ENCODE peak calls at places on chromosome 12, in seven cellular contexts. O, J, K, U, S, W and M are unnamed samples. For H3K36me3 and H3K27me3, the result is how much of the 10 kb centered on the place peaks cover.

GRCh38 chr12:3122841-3123678 is 45.9 kb downstream of the TSPAN9 start:
- DNase-seq in O (peak), J (no peak), K (no peak), U (peak), S (peak), W (peak), M (no peak)

GRCh38 chr12:3772380-3772779 is 19.5 kb upstream of the CRACR2A start:
- DNase-seq in O (no peak), J (no peak), K (no peak), U (no peak), S (no peak), W (no peak), M (no peak)

GRCh38 chr12:47114481-47114892 is 34.7 kb upstream of the AMIGO2 start:
- DNase-seq in O (no peak), J (no peak), K (no peak), U (no peak), S (no peak), W (no peak), M (no peak)

GRCh38 chr12:95730457-95730856 is 60.1 kb downstream of the NTN4 start:
- DNase-seq in O (no peak), J (no peak), K (no peak), U (no peak), S (no peak), W (no peak), M (no peak)

GRCh38 chr12:49446571-49446970 is 79.3 kb downstream of the SPATS2 start:
- DNase-seq in O (no peak), J (no peak), K (no peak), U (no peak), S (no peak), W (no peak), M (no peak)

GRCh38 chr12:55658635-55659391 is 22.1 kb downstream of the OR10P1 start:
- DNase-seq in O (no peak), J (no peak), K (no peak), U (no peak), S (no peak), W (no peak), M (no peak)

GRCh38 chr12:114194066-114194465 is 211.9 kb downstream of the TBX5 start:
- DNase-seq in O (no peak), J (no peak), K (no peak), U (no peak), S (no peak), W (no peak), M (no peak)

GRCh38 chr12:88870000-88870737 is 289.9 kb upstream of the KITLG start:
- DNase-seq in O (peak), J (no peak), K (no peak), U (no peak), S (no peak), W (no peak), M (peak)

GRCh38 chr12:132276720-132277373 is 52.5 kb downstream of the GALNT9 start:
- DNase-seq in O (no peak), J (no peak), K (no peak), U (no peak), S (no peak), W (no peak), M (no peak)

GRCh38 chr12:124470139-124470538 is 97.3 kb downstream of the NCOR2 start:
- DNase-seq in O (no peak), J (no peak), K (no peak), U (no peak), S (no peak), W (no peak), M (no peak)

GRCh38 chr12:124470806-124471205 is 96.6 kb downstream of the NCOR2 start:
- DNase-seq in O (no peak), J (no peak), K (no peak), U (no peak), S (no peak), W (no peak), M (no peak)

GRCh38 chr12:124471828-124472227 is 95.6 kb downstream of the NCOR2 start:
- DNase-seq in O (no peak), J (no peak), K (no peak), U (no peak), S (no peak), W (no peak), M (no peak)

GRCh38 chr12:124466200-124467128 is 100.9 kb downstream of the NCOR2 start:
- DNase-seq in O (peak), J (no peak), K (peak), U (peak), S (peak), W (no peak), M (no peak)

GRCh38 chr12:124469193-124469888 is 98.1 kb downstream of the NCOR2 start:
- DNase-seq in O (no peak), J (no peak), K (no peak), U (no peak), S (no peak), W (peak), M (no peak)
- H3K36me3 ChIP-seq in O (under half), J (under half), K (half or more), U (half or more), S (half or more), W (under half), M (under half)

GRCh38 chr12:57487597-57488396 is at the start of gene MARS1:
- DNase-seq in O (peak), J (peak), K (peak), U (peak), S (peak), W (peak), M (peak)

GRCh38 chr12:57489157-57489641 is 1.3 kb downstream of the MARS1 start:
- DNase-seq in O (peak), J (no peak), K (no peak), U (peak), S (no peak), W (no peak), M (no peak)

GRCh38 chr12:57485695-57486094 is 2.2 kb upstream of the MARS1 start:
- DNase-seq in O (no peak), J (no peak), K (no peak), U (no peak), S (no peak), W (no peak), M (no peak)

GRCh38 chr12:57488397-57489156 is 709 bp downstream of the MARS1 start:
- DNase-seq in O (peak), J (no peak), K (no peak), U (no peak), S (no peak), W (no peak), M (no peak)

GRCh38 chr12:57487055-57487596 is 742 bp upstream of the MARS1 start:
- DNase-seq in O (no peak), J (no peak), K (no peak), U (no peak), S (no peak), W (no peak), M (no peak)
- H3K4me3 ChIP-seq in O (no peak), J (no peak), K (peak), U (peak), S (peak), W (no peak), M (peak)

DNA sequence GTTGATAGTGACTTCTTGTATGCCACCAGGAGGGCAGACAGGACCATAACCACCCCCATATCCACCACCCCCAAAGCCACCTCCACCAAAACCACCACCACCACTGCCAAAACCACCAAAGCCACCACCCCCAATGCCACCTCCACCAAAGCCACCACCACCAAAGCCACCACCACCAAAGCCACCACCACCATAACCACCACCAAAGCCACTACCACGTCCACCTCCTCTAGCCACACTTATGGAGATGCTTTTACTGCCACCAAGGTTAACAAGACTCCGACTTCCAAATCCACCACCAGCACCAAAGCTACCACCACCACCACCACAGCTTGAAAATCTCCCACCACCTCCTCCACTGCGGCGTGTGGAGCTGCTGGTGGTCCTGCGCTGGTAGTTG is 332 bp downstream of the KRT1 start:
- DNase-seq in O (no peak), J (no peak), K (no peak), U (no peak), S (no peak), W (no peak), M (no peak)
- H3K27me3 ChIP-seq in O (under half), J (under half), K (under half), U (under half), S (under half), W (under half), M (under half)

GRCh38 chr12:90331262-90331661 is 622.6 kb upstream of the ATP2B1 start:
- DNase-seq in O (no peak), J (no peak), K (no peak), U (peak), S (no peak), W (no peak), M (no peak)
- H3K36me3 ChIP-seq in O (under half), J (under half), K (under half), U (under half), S (under half), W (under half), M (under half)

DNA sequence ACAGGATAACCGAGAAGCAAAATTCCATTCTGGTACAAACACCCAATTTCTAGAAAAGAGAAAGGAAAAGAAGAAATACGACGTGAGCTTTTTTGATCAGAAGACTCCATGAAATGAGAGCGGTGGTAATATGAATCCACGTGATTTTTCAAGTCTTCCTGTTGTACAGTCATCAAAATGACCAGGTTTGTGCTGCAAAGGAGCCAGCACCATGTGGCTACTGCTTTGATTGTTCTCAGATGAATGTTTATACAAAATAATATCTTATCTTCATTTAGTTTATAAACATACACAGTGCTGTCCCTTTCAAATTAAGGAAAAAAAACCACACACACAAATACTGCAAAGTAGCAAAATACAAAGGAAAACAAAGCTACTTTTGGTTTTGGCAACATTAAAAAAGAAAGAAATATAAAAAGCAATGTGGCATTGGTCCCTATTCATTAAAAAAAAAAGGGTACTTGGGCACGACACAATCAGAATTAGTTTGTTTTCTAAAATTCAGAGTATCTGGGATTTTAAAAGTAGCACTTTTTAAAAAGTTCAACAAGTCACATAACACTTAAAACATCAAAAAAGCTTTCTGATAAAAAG is 13.0 kb upstream of the SELPLG start:
- DNase-seq in O (peak), J (no peak), K (no peak), U (no peak), S (no peak), W (no peak), M (no peak)
- H3K4me3 ChIP-seq in O (no peak), J (no peak), K (no peak), U (no peak), S (no peak), W (no peak), M (no peak)